ENCODE peak calls at places on chromosomes 12 and 14, in four cellular contexts. One of them, this sample, is unnamed.

GRCh38 chr12:113990548-113991223 is 24.6 kb upstream of the RBM19 start:
- DNase-seq in activated CD8-positive, alpha-beta memory T cell treated with anti-CD3 and anti-CD28 coated beads for 1 hour: no peak
- DNase-seq in activated T-helper 1 cell treated with anti-CD3 and anti-CD28 coated beads, Interleukin-12 subunit alpha, Interleukin-12 subunit beta, Interleukin-2, Interleukin-4 antibody, amounts not matched to agents 30 ng/mL and 10 ng/mL and 1 ng/mL, durations not matched to agents 14 hours and 24 hours and 36 hours: no peak
- DNase-seq in testis: no peak
- DNase-seq in this sample: no peak

GRCh38 chr12:64672925-64673409 is 62.7 kb downstream of the RASSF3 start:
- DNase-seq in testis: no peak
- DNase-seq in activated CD8-positive, alpha-beta memory T cell treated with anti-CD3 and anti-CD28 coated beads for 1 hour: no peak
- DNase-seq in activated T-helper 1 cell treated with anti-CD3 and anti-CD28 coated beads, Interleukin-12 subunit alpha, Interleukin-12 subunit beta, Interleukin-2, Interleukin-4 antibody, amounts not matched to agents 30 ng/mL and 10 ng/mL and 1 ng/mL, durations not matched to agents 14 hours and 24 hours and 36 hours: no peak
- DNase-seq in this sample: no peak

GRCh38 chr14:56248442-56248841 is 130.2 kb downstream of the PELI2 start:
- DNase-seq in testis: no peak
- DNase-seq in activated CD8-positive, alpha-beta memory T cell treated with anti-CD3 and anti-CD28 coated beads for 1 hour: no peak
- DNase-seq in activated T-helper 1 cell treated with anti-CD3 and anti-CD28 coated beads, Interleukin-12 subunit alpha, Interleukin-12 subunit beta, Interleukin-2, Interleukin-4 antibody, amounts not matched to agents 30 ng/mL and 10 ng/mL and 1 ng/mL, durations not matched to agents 14 hours and 24 hours and 36 hours: no peak
- DNase-seq in this sample: no peak

GRCh38 chr14:51020024-51020710 is 74.7 kb downstream of the TRIM9 start:
- DNase-seq in testis: no peak
- DNase-seq in activated T-helper 1 cell treated with anti-CD3 and anti-CD28 coated beads, Interleukin-12 subunit alpha, Interleukin-12 subunit beta, Interleukin-2, Interleukin-4 antibody, amounts not matched to agents 30 ng/mL and 10 ng/mL and 1 ng/mL, durations not matched to agents 14 hours and 24 hours and 36 hours: no peak
- DNase-seq in activated CD8-positive, alpha-beta memory T cell treated with anti-CD3 and anti-CD28 coated beads for 1 hour: no peak
- DNase-seq in this sample: no peak

GRCh38 chr14:40367717-40368116 is 935.5 kb upstream of the FBXO33 start:
- DNase-seq in testis: no peak
- DNase-seq in activated CD8-positive, alpha-beta memory T cell treated with anti-CD3 and anti-CD28 coated beads for 1 hour: no peak
- DNase-seq in activated T-helper 1 cell treated with anti-CD3 and anti-CD28 coated beads, Interleukin-12 subunit alpha, Interleukin-12 subunit beta, Interleukin-2, Interleukin-4 antibody, amounts not matched to agents 30 ng/mL and 10 ng/mL and 1 ng/mL, durations not matched to agents 14 hours and 24 hours and 36 hours: no peak
- DNase-seq in this sample: no peak

GRCh38 chr14:87869619-87870583 is 123.1 kb downstream of the GALC start:
- DNase-seq in activated CD8-positive, alpha-beta memory T cell treated with anti-CD3 and anti-CD28 coated beads for 1 hour: no peak
- DNase-seq in activated T-helper 1 cell treated with anti-CD3 and anti-CD28 coated beads, Interleukin-12 subunit alpha, Interleukin-12 subunit beta, Interleukin-2, Interleukin-4 antibody, amounts not matched to agents 30 ng/mL and 10 ng/mL and 1 ng/mL, durations not matched to agents 14 hours and 24 hours and 36 hours: no peak
- DNase-seq in testis: no peak
- DNase-seq in this sample: no peak

GRCh38 chr12:104182621-104183378 is 32.8 kb upstream of the TXNRD1 start:
- DNase-seq in testis: no peak
- DNase-seq in activated T-helper 1 cell treated with anti-CD3 and anti-CD28 coated beads, Interleukin-12 subunit alpha, Interleukin-12 subunit beta, Interleukin-2, Interleukin-4 antibody, amounts not matched to agents 30 ng/mL and 10 ng/mL and 1 ng/mL, durations not matched to agents 14 hours and 24 hours and 36 hours: no peak
- DNase-seq in activated CD8-positive, alpha-beta memory T cell treated with anti-CD3 and anti-CD28 coated beads for 1 hour: no peak
- DNase-seq in this sample: no peak

GRCh38 chr12:102847131-102847530 is 69.9 kb downstream of the PAH start:
- DNase-seq in activated T-helper 1 cell treated with anti-CD3 and anti-CD28 coated beads, Interleukin-12 subunit alpha, Interleukin-12 subunit beta, Interleukin-2, Interleukin-4 antibody, amounts not matched to agents 30 ng/mL and 10 ng/mL and 1 ng/mL, durations not matched to agents 14 hours and 24 hours and 36 hours: no peak
- DNase-seq in activated CD8-positive, alpha-beta memory T cell treated with anti-CD3 and anti-CD28 coated beads for 1 hour: no peak
- DNase-seq in testis: no peak
- DNase-seq in this sample: no peak

GRCh38 chr12:82730832-82731497 is 44.3 kb downstream of the TMTC2 start:
- DNase-seq in activated CD8-positive, alpha-beta memory T cell treated with anti-CD3 and anti-CD28 coated beads for 1 hour: no peak
- DNase-seq in testis: no peak
- DNase-seq in activated T-helper 1 cell treated with anti-CD3 and anti-CD28 coated beads, Interleukin-12 subunit alpha, Interleukin-12 subunit beta, Interleukin-2, Interleukin-4 antibody, amounts not matched to agents 30 ng/mL and 10 ng/mL and 1 ng/mL, durations not matched to agents 14 hours and 24 hours and 36 hours: no peak
- DNase-seq in this sample: no peak

GRCh38 chr12:70002097-70002911 is 177.3 kb downstream of the MYRFL start:
- DNase-seq in testis: peak
- DNase-seq in activated CD8-positive, alpha-beta memory T cell treated with anti-CD3 and anti-CD28 coated beads for 1 hour: no peak
- DNase-seq in activated T-helper 1 cell treated with anti-CD3 and anti-CD28 coated beads, Interleukin-12 subunit alpha, Interleukin-12 subunit beta, Interleukin-2, Interleukin-4 antibody, amounts not matched to agents 30 ng/mL and 10 ng/mL and 1 ng/mL, durations not matched to agents 14 hours and 24 hours and 36 hours: no peak
- DNase-seq in this sample: no peak

GRCh38 chr12:79597910-79598309 is 92.9 kb downstream of the PAWR start:
- DNase-seq in activated CD8-positive, alpha-beta memory T cell treated with anti-CD3 and anti-CD28 coated beads for 1 hour: no peak
- DNase-seq in testis: no peak
- DNase-seq in activated T-helper 1 cell treated with anti-CD3 and anti-CD28 coated beads, Interleukin-12 subunit alpha, Interleukin-12 subunit beta, Interleukin-2, Interleukin-4 antibody, amounts not matched to agents 30 ng/mL and 10 ng/mL and 1 ng/mL, durations not matched to agents 14 hours and 24 hours and 36 hours: no peak
- DNase-seq in this sample: no peak

GRCh38 chr14:79011091-79011919 is 841.1 kb downstream of the NRXN3 start:
- DNase-seq in testis: peak
- DNase-seq in activated T-helper 1 cell treated with anti-CD3 and anti-CD28 coated beads, Interleukin-12 subunit alpha, Interleukin-12 subunit beta, Interleukin-2, Interleukin-4 antibody, amounts not matched to agents 30 ng/mL and 10 ng/mL and 1 ng/mL, durations not matched to agents 14 hours and 24 hours and 36 hours: no peak
- DNase-seq in activated CD8-positive, alpha-beta memory T cell treated with anti-CD3 and anti-CD28 coated beads for 1 hour: no peak
- DNase-seq in this sample: no peak

GRCh38 chr12:80218925-80219714 is 119.8 kb downstream of the OTOGL start:
- DNase-seq in activated T-helper 1 cell treated with anti-CD3 and anti-CD28 coated beads, Interleukin-12 subunit alpha, Interleukin-12 subunit beta, Interleukin-2, Interleukin-4 antibody, amounts not matched to agents 30 ng/mL and 10 ng/mL and 1 ng/mL, durations not matched to agents 14 hours and 24 hours and 36 hours: no peak
- DNase-seq in activated CD8-positive, alpha-beta memory T cell treated with anti-CD3 and anti-CD28 coated beads for 1 hour: no peak
- DNase-seq in testis: no peak
- DNase-seq in this sample: no peak

GRCh38 chr14:99378782-99379214 is 101.9 kb downstream of the SETD3 start:
- DNase-seq in testis: no peak
- DNase-seq in activated T-helper 1 cell treated with anti-CD3 and anti-CD28 coated beads, Interleukin-12 subunit alpha, Interleukin-12 subunit beta, Interleukin-2, Interleukin-4 antibody, amounts not matched to agents 30 ng/mL and 10 ng/mL and 1 ng/mL, durations not matched to agents 14 hours and 24 hours and 36 hours: no peak
- DNase-seq in activated CD8-positive, alpha-beta memory T cell treated with anti-CD3 and anti-CD28 coated beads for 1 hour: no peak
- DNase-seq in this sample: peak

GRCh38 chr12:121241203-121241970 is 31.5 kb downstream of the P2RX4 start:
- DNase-seq in activated T-helper 1 cell treated with anti-CD3 and anti-CD28 coated beads, Interleukin-12 subunit alpha, Interleukin-12 subunit beta, Interleukin-2, Interleukin-4 antibody, amounts not matched to agents 30 ng/mL and 10 ng/mL and 1 ng/mL, durations not matched to agents 14 hours and 24 hours and 36 hours: no peak
- DNase-seq in testis: no peak
- DNase-seq in activated CD8-positive, alpha-beta memory T cell treated with anti-CD3 and anti-CD28 coated beads for 1 hour: no peak
- DNase-seq in this sample: no peak

GRCh38 chr12:131046813-131047788 is 93.4 kb downstream of the ADGRD1 start:
- DNase-seq in testis: no peak
- DNase-seq in activated CD8-positive, alpha-beta memory T cell treated with anti-CD3 and anti-CD28 coated beads for 1 hour: no peak
- DNase-seq in activated T-helper 1 cell treated with anti-CD3 and anti-CD28 coated beads, Interleukin-12 subunit alpha, Interleukin-12 subunit beta, Interleukin-2, Interleukin-4 antibody, amounts not matched to agents 30 ng/mL and 10 ng/mL and 1 ng/mL, durations not matched to agents 14 hours and 24 hours and 36 hours: no peak
- DNase-seq in this sample: no peak

GRCh38 chr14:105563347-105563737 is 37.0 kb downstream of the TMEM121 start:
- DNase-seq in activated T-helper 1 cell treated with anti-CD3 and anti-CD28 coated beads, Interleukin-12 subunit alpha, Interleukin-12 subunit beta, Interleukin-2, Interleukin-4 antibody, amounts not matched to agents 30 ng/mL and 10 ng/mL and 1 ng/mL, durations not matched to agents 14 hours and 24 hours and 36 hours: no peak
- DNase-seq in activated CD8-positive, alpha-beta memory T cell treated with anti-CD3 and anti-CD28 coated beads for 1 hour: no peak
- DNase-seq in testis: no peak
- DNase-seq in this sample: no peak

GRCh38 chr12:127533353-127533752 is 733.6 kb upstream of the TMEM132C start:
- DNase-seq in activated T-helper 1 cell treated with anti-CD3 and anti-CD28 coated beads, Interleukin-12 subunit alpha, Interleukin-12 subunit beta, Interleukin-2, Interleukin-4 antibody, amounts not matched to agents 30 ng/mL and 10 ng/mL and 1 ng/mL, durations not matched to agents 14 hours and 24 hours and 36 hours: no peak
- DNase-seq in testis: no peak
- DNase-seq in activated CD8-positive, alpha-beta memory T cell treated with anti-CD3 and anti-CD28 coated beads for 1 hour: no peak
- DNase-seq in this sample: no peak

GRCh38 chr14:69355955-69356321 is 42.2 kb downstream of the ERH start:
- DNase-seq in activated T-helper 1 cell treated with anti-CD3 and anti-CD28 coated beads, Interleukin-12 subunit alpha, Interleukin-12 subunit beta, Interleukin-2, Interleukin-4 antibody, amounts not matched to agents 30 ng/mL and 10 ng/mL and 1 ng/mL, durations not matched to agents 14 hours and 24 hours and 36 hours: no peak
- DNase-seq in testis: no peak
- DNase-seq in activated CD8-positive, alpha-beta memory T cell treated with anti-CD3 and anti-CD28 coated beads for 1 hour: no peak
- DNase-seq in this sample: no peak

GRCh38 chr14:81940636-81941035 is 407.0 kb upstream of the SEL1L start:
- DNase-seq in activated CD8-positive, alpha-beta memory T cell treated with anti-CD3 and anti-CD28 coated beads for 1 hour: no peak
- DNase-seq in testis: no peak
- DNase-seq in activated T-helper 1 cell treated with anti-CD3 and anti-CD28 coated beads, Interleukin-12 subunit alpha, Interleukin-12 subunit beta, Interleukin-2, Interleukin-4 antibody, amounts not matched to agents 30 ng/mL and 10 ng/mL and 1 ng/mL, durations not matched to agents 14 hours and 24 hours and 36 hours: no peak
- DNase-seq in this sample: no peak

GRCh38 chr14:95098984-95099599 is 58.2 kb downstream of the DICER1 start:
- DNase-seq in testis: peak
- DNase-seq in activated CD8-positive, alpha-beta memory T cell treated with anti-CD3 and anti-CD28 coated beads for 1 hour: peak
- DNase-seq in activated T-helper 1 cell treated with anti-CD3 and anti-CD28 coated beads, Interleukin-12 subunit alpha, Interleukin-12 subunit beta, Interleukin-2, Interleukin-4 antibody, amounts not matched to agents 30 ng/mL and 10 ng/mL and 1 ng/mL, durations not matched to agents 14 hours and 24 hours and 36 hours: no peak
- DNase-seq in this sample: peak

GRCh38 chr14:23650506-23650905 is 14.3 kb downstream of the DHRS2 start:
- DNase-seq in testis: no peak
- DNase-seq in activated T-helper 1 cell treated with anti-CD3 and anti-CD28 coated beads, Interleukin-12 subunit alpha, Interleukin-12 subunit beta, Interleukin-2, Interleukin-4 antibody, amounts not matched to agents 30 ng/mL and 10 ng/mL and 1 ng/mL, durations not matched to agents 14 hours and 24 hours and 36 hours: no peak
- DNase-seq in activated CD8-positive, alpha-beta memory T cell treated with anti-CD3 and anti-CD28 coated beads for 1 hour: no peak
- DNase-seq in this sample: no peak

GRCh38 chr12:9721394-9722092 is 11.4 kb downstream of the CLECL1 start:
- DNase-seq in testis: no peak
- DNase-seq in activated CD8-positive, alpha-beta memory T cell treated with anti-CD3 and anti-CD28 coated beads for 1 hour: no peak
- DNase-seq in activated T-helper 1 cell treated with anti-CD3 and anti-CD28 coated beads, Interleukin-12 subunit alpha, Interleukin-12 subunit beta, Interleukin-2, Interleukin-4 antibody, amounts not matched to agents 30 ng/mL and 10 ng/mL and 1 ng/mL, durations not matched to agents 14 hours and 24 hours and 36 hours: no peak
- DNase-seq in this sample: no peak

GRCh38 chr14:44316647-44317432 is 190.2 kb downstream of the FSCB start:
- DNase-seq in testis: no peak
- DNase-seq in activated T-helper 1 cell treated with anti-CD3 and anti-CD28 coated beads, Interleukin-12 subunit alpha, Interleukin-12 subunit beta, Interleukin-2, Interleukin-4 antibody, amounts not matched to agents 30 ng/mL and 10 ng/mL and 1 ng/mL, durations not matched to agents 14 hours and 24 hours and 36 hours: no peak
- DNase-seq in activated CD8-positive, alpha-beta memory T cell treated with anti-CD3 and anti-CD28 coated beads for 1 hour: no peak
- DNase-seq in this sample: no peak

GRCh38 chr12:68352067-68352466 is 19.9 kb upstream of the MDM1 start:
- DNase-seq in activated T-helper 1 cell treated with anti-CD3 and anti-CD28 coated beads, Interleukin-12 subunit alpha, Interleukin-12 subunit beta, Interleukin-2, Interleukin-4 antibody, amounts not matched to agents 30 ng/mL and 10 ng/mL and 1 ng/mL, durations not matched to agents 14 hours and 24 hours and 36 hours: no peak
- DNase-seq in testis: no peak
- DNase-seq in activated CD8-positive, alpha-beta memory T cell treated with anti-CD3 and anti-CD28 coated beads for 1 hour: no peak
- DNase-seq in this sample: no peak

GRCh38 chr12:12803186-12803585 is 10.0 kb upstream of the DDX47 start:
- DNase-seq in activated CD8-positive, alpha-beta memory T cell treated with anti-CD3 and anti-CD28 coated beads for 1 hour: no peak
- DNase-seq in activated T-helper 1 cell treated with anti-CD3 and anti-CD28 coated beads, Interleukin-12 subunit alpha, Interleukin-12 subunit beta, Interleukin-2, Interleukin-4 antibody, amounts not matched to agents 30 ng/mL and 10 ng/mL and 1 ng/mL, durations not matched to agents 14 hours and 24 hours and 36 hours: peak
- DNase-seq in testis: peak
- DNase-seq in this sample: no peak

GRCh38 chr12:105522166-105522825 is 191.8 kb downstream of the C12orf75 start:
- DNase-seq in activated CD8-positive, alpha-beta memory T cell treated with anti-CD3 and anti-CD28 coated beads for 1 hour: no peak
- DNase-seq in testis: no peak
- DNase-seq in activated T-helper 1 cell treated with anti-CD3 and anti-CD28 coated beads, Interleukin-12 subunit alpha, Interleukin-12 subunit beta, Interleukin-2, Interleukin-4 antibody, amounts not matched to agents 30 ng/mL and 10 ng/mL and 1 ng/mL, durations not matched to agents 14 hours and 24 hours and 36 hours: no peak
- DNase-seq in this sample: no peak

GRCh38 chr12:77940011-77940423 is 109.3 kb downstream of the NAV3 start:
- DNase-seq in activated T-helper 1 cell treated with anti-CD3 and anti-CD28 coated beads, Interleukin-12 subunit alpha, Interleukin-12 subunit beta, Interleukin-2, Interleukin-4 antibody, amounts not matched to agents 30 ng/mL and 10 ng/mL and 1 ng/mL, durations not matched to agents 14 hours and 24 hours and 36 hours: no peak
- DNase-seq in testis: no peak
- DNase-seq in activated CD8-positive, alpha-beta memory T cell treated with anti-CD3 and anti-CD28 coated beads for 1 hour: no peak
- DNase-seq in this sample: no peak

GRCh38 chr12:49894754-49895153 is 8.9 kb downstream of the FAIM2 start:
- DNase-seq in activated T-helper 1 cell treated with anti-CD3 and anti-CD28 coated beads, Interleukin-12 subunit alpha, Interleukin-12 subunit beta, Interleukin-2, Interleukin-4 antibody, amounts not matched to agents 30 ng/mL and 10 ng/mL and 1 ng/mL, durations not matched to agents 14 hours and 24 hours and 36 hours: no peak
- DNase-seq in activated CD8-positive, alpha-beta memory T cell treated with anti-CD3 and anti-CD28 coated beads for 1 hour: no peak
- DNase-seq in testis: no peak
- DNase-seq in this sample: no peak

GRCh38 chr12:108046135-108046534 is 83.0 kb upstream of the WSCD2 start:
- DNase-seq in activated T-helper 1 cell treated with anti-CD3 and anti-CD28 coated beads, Interleukin-12 subunit alpha, Interleukin-12 subunit beta, Interleukin-2, Interleukin-4 antibody, amounts not matched to agents 30 ng/mL and 10 ng/mL and 1 ng/mL, durations not matched to agents 14 hours and 24 hours and 36 hours: no peak
- DNase-seq in testis: peak
- DNase-seq in activated CD8-positive, alpha-beta memory T cell treated with anti-CD3 and anti-CD28 coated beads for 1 hour: no peak
- DNase-seq in this sample: no peak